ENCODE peak calls at places on chromosomes 2 and 18, in ten cellular contexts. S, D, U, T, M, Z, B, I, A and N are unnamed samples.

GRCh38 chr2:47239119-47239969 is 84.2 kb upstream of the STPG4 start:
- DNase-seq in D (no peak), B (no peak), Z (no peak), M (no peak), S (no peak), U (no peak), T (no peak), I (no peak), A (no peak), N (no peak)

GRCh38 chr2:102788216-102788879 is 26.5 kb downstream of the TMEM182 start:
- DNase-seq in M (no peak), D (no peak), B (no peak), I (no peak), S (no peak), A (no peak), U (no peak), Z (no peak), T (no peak), N (no peak)

GRCh38 chr2:209936106-209936663 is 66.3 kb upstream of the RPE start:
- DNase-seq in Z (no peak), S (no peak), B (no peak), U (no peak), A (peak; percentile 17), M (no peak), I (no peak), T (no peak), D (no peak), N (no peak)

GRCh38 chr18:35355140-35355618 is 11.0 kb upstream of the ZNF24 start:
- DNase-seq in U (peak; percentile 59), T (peak; percentile 68), S (peak; percentile 62), A (peak; percentile 78), M (peak; percentile 85), B (peak; percentile 81), Z (peak; percentile 71), D (peak; percentile 62), I (peak; percentile 86), N (peak; percentile 85)

GRCh38 chr2:237269121-237269875 is 144.7 kb downstream of the COL6A3 start:
- DNase-seq in U (no peak), S (no peak), B (no peak), M (no peak), T (no peak), A (no peak), Z (no peak), D (no peak), I (no peak), N (no peak)

GRCh38 chr2:135030826-135031225 is 16.4 kb downstream of the MAP3K19 start:
- DNase-seq in I (peak; percentile 55), Z (no peak), M (peak; percentile 41), T (no peak), A (peak; percentile 29), S (no peak), D (no peak), B (no peak), U (no peak), N (peak; percentile 72)

GRCh38 chr2:191682148-191682547 is 4.2 kb downstream of the NABP1 start:
- DNase-seq in T (no peak), U (no peak), D (no peak), S (no peak), I (no peak), A (no peak), M (no peak), Z (no peak), B (no peak), N (no peak)

GRCh38 chr18:49893036-49893435 is 79.7 kb upstream of the ACAA2 start:
- DNase-seq in U (no peak), D (no peak), B (no peak), S (no peak), M (peak; percentile 29), A (no peak), I (no peak), T (no peak), Z (no peak), N (no peak)

GRCh38 chr2:11305958-11306357 is 38.5 kb downstream of the ROCK2 start:
- DNase-seq in I (no peak), M (no peak), T (no peak), U (no peak), A (no peak), Z (no peak), B (no peak), S (no peak), D (no peak), N (peak; percentile 17)

GRCh38 chr2:138997346-138997745 is 217.2 kb upstream of the NXPH2 start:
- DNase-seq in U (no peak), A (no peak), M (no peak), D (no peak), Z (no peak), S (no peak), T (no peak), I (no peak), B (no peak), N (no peak)

GRCh38 chr2:81876628-81877027 is 1572.1 kb upstream of the LRRTM1 start:
- DNase-seq in T (no peak), Z (no peak), I (no peak), D (no peak), U (no peak), M (no peak), S (no peak), A (no peak), B (no peak), N (no peak)

GRCh38 chr18:10784596-10785202 is 258.9 kb downstream of the NAPG start:
- DNase-seq in Z (no peak), S (no peak), I (no peak), D (no peak), B (no peak), T (no peak), A (no peak), U (no peak), M (no peak), N (no peak)

GRCh38 chr2:95185197-95185596 is 19.6 kb downstream of the ZNF2 start:
- DNase-seq in D (no peak), M (no peak), A (no peak), T (no peak), B (no peak), U (no peak), Z (no peak), S (no peak), I (no peak), N (no peak)

GRCh38 chr18:24590946-24591345 is 130.5 kb downstream of the HRH4 start:
- DNase-seq in I (no peak), S (no peak), D (no peak), B (no peak), U (no peak), M (no peak), Z (no peak), T (no peak), A (no peak), N (no peak)

GRCh38 chr2:140506606-140507005 is 1624.2 kb downstream of the LRP1B start:
- DNase-seq in D (no peak), U (no peak), S (no peak), B (no peak), Z (no peak), A (no peak), I (no peak), M (no peak), T (no peak), N (no peak)

GRCh38 chr2:158723921-158724802 is 71.0 kb upstream of the DAPL1 start:
- DNase-seq in T (no peak), M (peak; percentile 63), Z (no peak), I (peak; percentile 87), S (peak; percentile 75), A (no peak), D (no peak), B (no peak), U (peak; percentile 30), N (peak; percentile 45)

GRCh38 chr2:170770008-170770303 is 222 bp upstream of the ERICH2 start:
- DNase-seq in T (no peak), D (no peak), B (no peak), U (no peak), S (no peak), M (no peak), I (no peak), A (no peak), Z (no peak), N (no peak)
- H3K27ac ChIP-seq in T (no peak overlapping the region), D (no peak overlapping the region), B (no peak overlapping the region), U (peak overlapping the region; percentile 78), S (no peak overlapping the region), M (peak overlapping the region; percentile 61), I (no peak overlapping the region), A (no peak overlapping the region), Z (peak overlapping the region; percentile 78), N (peak overlapping the region; percentile 93)

DNA sequence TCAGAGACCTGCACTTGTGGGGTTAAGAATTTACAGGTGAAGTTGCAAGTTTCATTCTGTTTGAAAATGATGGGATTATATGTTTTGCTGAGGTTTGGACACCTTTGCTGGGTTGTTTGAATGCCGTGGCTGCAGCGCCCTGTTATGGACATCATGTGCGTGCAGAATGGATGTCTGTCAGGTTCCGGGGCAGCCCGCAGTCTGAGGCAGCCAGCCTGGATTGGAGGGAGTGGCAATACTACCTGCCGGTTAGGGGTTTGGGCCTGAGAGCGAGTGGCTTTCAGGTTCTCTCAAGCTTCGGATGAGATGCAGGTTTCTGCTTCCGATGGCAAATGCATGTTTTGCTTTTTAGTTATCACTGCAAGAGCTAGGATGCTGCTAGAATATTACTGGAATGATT is 1.1 kb downstream of the CASP8 start:
- DNase-seq in M (no peak), U (no peak), T (no peak), S (no peak), D (no peak), A (peak; percentile 89), B (no peak), Z (peak; percentile 57), I (peak; percentile 48), N (no peak)
- H3K4me3 ChIP-seq in M (no peak overlapping the region), U (peak overlapping the region; percentile 46), T (no peak overlapping the region), S (no peak overlapping the region), D (no peak overlapping the region), A (peak overlapping the region; percentile 100), B (no peak overlapping the region), Z (no peak overlapping the region), I (no peak overlapping the region), N (no peak overlapping the region)

GRCh38 chr2:219277703-219278654 is 1.2 kb upstream of the DNAJB2 start:
- DNase-seq in T (peak; percentile 81), Z (peak; percentile 87), A (peak; percentile 68), D (peak; percentile 75), S (peak; percentile 94), B (peak; percentile 88), U (no peak), M (peak; percentile 69), I (peak; percentile 98), N (peak; percentile 90)
- H3K4me1 ChIP-seq in T (peaks cover 14% of the 10 kb centered on the region), Z (peaks cover 16% of the 10 kb centered on the region), A (peaks cover 28% of the 10 kb centered on the region), D (peaks cover 30% of the 10 kb centered on the region), S (peaks cover 9% of the 10 kb centered on the region), B (peaks cover 12% of the 10 kb centered on the region), U (peaks cover 39% of the 10 kb centered on the region), M (peaks cover 42% of the 10 kb centered on the region), I (peaks cover 31% of the 10 kb centered on the region), N (peaks cover 14% of the 10 kb centered on the region)

DNA sequence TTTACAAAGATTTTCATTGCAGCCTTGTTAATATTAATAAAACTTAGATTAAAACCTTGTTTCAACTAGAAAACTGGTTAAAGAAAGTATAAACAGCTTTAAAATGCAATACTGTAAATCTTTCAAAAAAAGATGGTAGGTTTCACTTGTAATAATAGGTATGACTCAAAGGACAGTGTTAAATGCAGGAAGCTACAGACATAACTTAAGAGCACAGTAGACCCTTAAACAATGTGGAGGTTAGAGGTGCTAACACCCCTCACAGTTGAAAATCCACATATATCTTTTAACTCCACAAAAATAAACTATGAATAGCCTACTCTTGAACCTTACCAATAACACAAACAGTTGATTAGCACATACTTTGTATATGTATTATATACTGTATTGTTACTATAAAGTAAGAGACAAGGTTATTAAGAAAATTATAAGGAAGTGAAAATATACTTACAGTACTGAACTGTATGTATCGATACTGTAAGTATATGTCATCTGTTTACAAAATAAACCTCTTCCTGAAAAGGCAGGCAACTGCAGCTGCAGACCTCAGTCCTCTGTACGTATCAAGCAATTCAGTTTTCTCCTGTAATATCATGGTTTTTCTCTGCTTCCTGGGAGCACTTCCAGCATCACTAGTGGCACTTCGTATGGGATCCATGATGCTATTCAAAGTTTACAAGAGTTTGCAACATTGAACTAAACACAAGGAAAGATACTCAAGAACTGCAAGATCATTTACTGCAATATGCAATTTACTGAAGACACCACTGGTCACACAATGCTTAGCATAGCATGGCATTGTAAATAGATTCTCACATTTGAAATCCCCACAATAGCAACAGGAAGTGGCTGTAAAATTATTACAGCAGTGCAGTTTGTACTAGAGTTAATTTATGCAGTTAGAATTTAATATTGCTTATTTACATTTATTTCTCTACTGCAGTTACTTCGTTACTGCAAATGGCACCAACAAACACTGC is 610.5 kb upstream of the LRRTM4 start:
- DNase-seq in M (no peak), D (no peak), A (no peak), S (no peak), Z (no peak), B (no peak), U (no peak), I (no peak), T (no peak), N (no peak)
- H3K27ac ChIP-seq in M (no peak overlapping the region), D (no peak overlapping the region), A (no peak overlapping the region), S (no peak overlapping the region), Z (no peak overlapping the region), B (no peak overlapping the region), U (no peak overlapping the region), I (no peak overlapping the region), T (no peak overlapping the region), N (no peak overlapping the region)